ENCODE peak calls at places on chromosomes 1 and 21, in four cellular contexts. One of them, this sample, is unnamed.

GRCh38 chr21:18725653-18726052 is 322.1 kb upstream of the TMPRSS15 start:
- DNase-seq in HepG2: no peak
- DNase-seq in GM12878: no peak
- DNase-seq in K562: no peak
- DNase-seq in this sample: no peak

GRCh38 chr1:201693019-201693372 is 136.0 kb upstream of the IPO9 start:
- DNase-seq in GM12878: no peak
- DNase-seq in K562: no peak
- DNase-seq in HepG2: no peak
- DNase-seq in this sample: peak

GRCh38 chr1:202282596-202283283 is 59.0 kb downstream of the UBE2T start:
- DNase-seq in GM12878: no peak
- DNase-seq in HepG2: no peak
- DNase-seq in K562: no peak
- DNase-seq in this sample: no peak

GRCh38 chr21:43021756-43022600 is 47.6 kb downstream of the PKNOX1 start:
- DNase-seq in GM12878: no peak
- DNase-seq in K562: no peak
- DNase-seq in HepG2: no peak
- DNase-seq in this sample: no peak

GRCh38 chr1:78668427-78668826 is 18.8 kb downstream of the IFI44 start:
- DNase-seq in HepG2: no peak
- DNase-seq in K562: no peak
- DNase-seq in GM12878: no peak
- DNase-seq in this sample: peak

GRCh38 chr21:38811257-38811656 is 5.5 kb downstream of the ETS2 start:
- DNase-seq in HepG2: no peak
- DNase-seq in GM12878: no peak
- DNase-seq in K562: no peak
- DNase-seq in this sample: no peak

GRCh38 chr1:32045770-32046169 is 27.0 kb upstream of the TMEM39B start:
- DNase-seq in HepG2: no peak
- DNase-seq in GM12878: no peak
- DNase-seq in K562: no peak
- DNase-seq in this sample: no peak

GRCh38 chr1:236025836-236026235 is 39.1 kb downstream of the NID1 start:
- DNase-seq in HepG2: no peak
- DNase-seq in GM12878: no peak
- DNase-seq in K562: no peak
- DNase-seq in this sample: no peak

GRCh38 chr1:19081218-19081893 is 124.9 kb upstream of the IFFO2 start:
- DNase-seq in GM12878: no peak
- DNase-seq in HepG2: no peak
- DNase-seq in K562: peak
- DNase-seq in this sample: no peak

GRCh38 chr1:175015243-175015642 is 8.0 kb downstream of the MRPS14 start:
- DNase-seq in GM12878: no peak
- DNase-seq in K562: no peak
- DNase-seq in HepG2: no peak
- DNase-seq in this sample: no peak

GRCh38 chr1:35876988-35877387 is 6.0 kb upstream of the AGO1 start:
- DNase-seq in GM12878: no peak
- DNase-seq in K562: no peak
- DNase-seq in HepG2: no peak
- DNase-seq in this sample: no peak

GRCh38 chr1:84737572-84737971 is 47.3 kb upstream of the SSX2IP start:
- DNase-seq in K562: no peak
- DNase-seq in HepG2: no peak
- DNase-seq in GM12878: no peak
- DNase-seq in this sample: no peak

GRCh38 chr1:117675907-117676430 is 70.1 kb downstream of the TENT5C start:
- DNase-seq in K562: no peak
- DNase-seq in HepG2: no peak
- DNase-seq in GM12878: no peak
- DNase-seq in this sample: no peak

GRCh38 chr21:25461730-25462129 is 145.6 kb downstream of the MRPL39 start:
- DNase-seq in HepG2: no peak
- DNase-seq in GM12878: no peak
- DNase-seq in K562: no peak
- DNase-seq in this sample: no peak

GRCh38 chr1:174469687-174470086 is 21.9 kb downstream of the GPR52 start:
- DNase-seq in K562: no peak
- DNase-seq in HepG2: no peak
- DNase-seq in GM12878: no peak
- DNase-seq in this sample: no peak

GRCh38 chr1:224894915-224895314 is 34.6 kb upstream of the DNAH14 start:
- DNase-seq in GM12878: no peak
- DNase-seq in K562: peak
- DNase-seq in HepG2: peak
- DNase-seq in this sample: peak
- TF ChIP-seq MXI1 in GM12878: no peak
- TF ChIP-seq MXI1 in K562: no peak
- TF ChIP-seq MXI1 in HepG2: no peak
- TF ChIP-seq MXI1 in this sample: no peak

GRCh38 chr1:243482237-243483022 is 226.6 kb downstream of the SDCCAG8 start:
- DNase-seq in GM12878: no peak
- DNase-seq in HepG2: no peak
- DNase-seq in K562: no peak
- DNase-seq in this sample: peak
- TF ChIP-seq FOXM1 in GM12878: no peak
- TF ChIP-seq FOXM1 in HepG2: no peak
- TF ChIP-seq FOXM1 in K562: no peak
- TF ChIP-seq FOXM1 in this sample: no peak

DNA sequence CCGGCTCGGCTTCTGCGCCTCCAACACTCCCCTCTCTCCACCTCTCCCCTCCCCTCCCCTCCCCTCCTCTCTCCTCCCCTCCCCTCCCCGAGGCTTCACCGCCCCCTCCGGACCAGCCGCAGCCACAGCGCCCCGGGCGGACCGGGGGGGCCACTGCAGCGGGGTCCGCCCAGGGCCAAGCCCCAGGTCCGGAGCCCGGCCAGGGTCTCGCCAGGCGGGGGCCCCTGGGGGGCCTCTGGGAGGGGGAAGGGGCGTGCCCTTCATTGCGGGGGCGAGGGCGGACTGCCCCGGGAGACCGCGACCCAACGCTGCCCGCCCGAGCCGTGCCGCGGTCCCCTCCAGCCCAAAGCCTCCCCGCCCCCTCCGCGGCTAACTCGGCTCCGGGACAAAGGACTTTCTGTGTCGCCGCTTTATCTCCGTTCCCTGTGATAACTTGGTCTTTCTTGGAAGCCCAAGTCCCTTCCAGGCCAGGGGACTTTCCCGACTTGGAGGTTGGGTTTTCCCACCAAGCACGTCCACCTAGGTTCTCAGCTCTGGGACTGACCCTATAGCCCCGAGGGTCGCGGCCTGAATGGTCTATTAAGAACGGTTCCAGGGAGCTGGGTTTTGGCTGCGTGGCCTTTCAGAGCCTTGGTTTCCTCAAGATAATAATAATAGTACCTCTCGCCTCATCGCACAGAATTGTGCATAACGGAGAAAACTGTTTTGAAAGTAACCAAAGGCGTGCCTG is at the start of gene UBQLN4:
- DNase-seq in K562: peak
- DNase-seq in GM12878: no peak
- DNase-seq in HepG2: peak
- DNase-seq in this sample: peak
- TF ChIP-seq CTCF in K562: peak
- TF ChIP-seq CTCF in GM12878: peak
- TF ChIP-seq CTCF in HepG2: peak
- TF ChIP-seq CTCF in this sample: peak

GRCh38 chr1:229554886-229555621 is 3.5 kb downstream of the ABCB10 start:
- DNase-seq in K562: peak
- DNase-seq in HepG2: no peak
- DNase-seq in GM12878: no peak
- DNase-seq in this sample: no peak

GRCh38 chr1:229556551-229556950 is 2.0 kb downstream of the ABCB10 start:
- DNase-seq in K562: no peak
- DNase-seq in GM12878: no peak
- DNase-seq in HepG2: peak
- DNase-seq in this sample: no peak

GRCh38 chr1:229558460-229559335 is at the start of gene ABCB10:
- DNase-seq in HepG2: peak
- DNase-seq in K562: peak
- DNase-seq in GM12878: peak
- DNase-seq in this sample: peak

GRCh38 chr1:229557214-229557850 is 1.2 kb downstream of the ABCB10 start:
- DNase-seq in GM12878: no peak
- DNase-seq in K562: no peak
- DNase-seq in HepG2: peak
- DNase-seq in this sample: no peak

DNA sequence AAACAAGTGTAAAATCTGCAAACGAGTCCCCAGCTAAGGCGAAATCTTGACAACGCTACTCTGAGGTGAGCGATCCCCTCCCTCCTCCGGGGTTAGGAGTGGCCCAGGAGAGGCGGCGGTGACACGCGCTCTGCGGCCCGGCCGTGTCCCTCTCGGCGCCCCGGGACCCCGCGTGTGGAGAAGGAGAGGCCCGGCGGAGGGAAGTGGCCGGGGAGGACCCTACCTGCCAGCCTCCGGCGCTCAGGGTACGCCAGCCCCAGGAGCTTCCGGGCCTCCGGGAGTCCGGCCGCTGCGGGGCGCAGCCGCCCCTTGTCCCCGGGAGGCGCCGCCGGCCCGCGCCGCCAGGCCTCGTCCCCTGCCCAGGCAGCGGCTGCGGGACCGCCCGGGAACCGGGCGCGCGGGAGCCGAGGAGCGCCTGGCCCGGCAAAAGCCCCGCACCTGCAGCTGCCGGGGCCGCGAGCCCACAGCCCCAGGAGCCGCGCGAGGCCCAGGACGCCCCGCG is 543 bp downstream of the ABCB10 start:
- DNase-seq in HepG2: peak
- DNase-seq in GM12878: no peak
- DNase-seq in K562: peak
- DNase-seq in this sample: peak
- TF ChIP-seq MXI1 in HepG2: no peak
- TF ChIP-seq MXI1 in GM12878: no peak
- TF ChIP-seq MXI1 in K562: no peak
- TF ChIP-seq MXI1 in this sample: peak

GRCh38 chr1:230940848-230941247 is 37.8 kb downstream of the TTC13 start:
- DNase-seq in GM12878: no peak
- DNase-seq in K562: no peak
- DNase-seq in HepG2: no peak
- DNase-seq in this sample: no peak
- TF ChIP-seq FOXM1 in GM12878: no peak
- TF ChIP-seq FOXM1 in K562: no peak
- TF ChIP-seq FOXM1 in HepG2: no peak
- TF ChIP-seq FOXM1 in this sample: no peak

DNA sequence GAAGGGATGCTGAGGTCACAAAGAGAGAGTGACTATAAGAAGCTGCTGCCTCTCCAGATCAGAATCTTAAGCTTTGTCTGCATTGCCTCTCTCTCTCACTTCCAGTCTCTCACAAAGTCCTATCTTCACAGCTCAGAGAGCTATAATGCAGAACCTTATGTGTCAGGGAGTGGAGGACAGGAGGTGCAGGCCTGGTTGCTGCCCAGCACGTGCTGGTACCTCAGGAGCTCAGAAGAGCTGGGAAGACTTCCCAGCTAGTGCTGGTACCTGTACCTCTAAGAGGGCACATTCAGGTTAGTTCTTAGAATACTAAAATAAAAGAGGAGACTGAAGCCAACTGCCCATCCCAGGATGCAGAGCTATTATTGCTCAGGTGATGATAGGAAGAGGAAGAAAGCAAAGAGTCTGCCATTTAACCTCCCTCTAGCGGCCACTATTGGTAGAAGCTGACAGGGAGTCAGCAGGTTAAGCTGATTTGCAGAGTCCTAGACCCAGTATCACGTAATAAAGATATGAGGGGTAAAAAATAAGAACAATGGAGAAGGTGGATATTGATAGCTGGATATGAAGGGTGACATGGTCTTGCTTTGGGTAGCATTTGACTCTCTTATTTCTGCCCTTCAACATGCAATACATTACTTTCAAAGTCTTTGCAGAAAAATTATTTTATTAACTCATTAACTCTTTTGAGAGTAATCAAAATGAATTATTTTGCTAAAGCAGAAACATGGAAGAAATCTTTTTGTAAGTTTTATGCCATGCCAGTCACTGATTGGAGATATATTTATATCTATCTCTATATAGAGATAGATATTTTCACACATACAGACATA is 138.1 kb upstream of the HMCN1 start:
- DNase-seq in K562: peak
- DNase-seq in HepG2: peak
- DNase-seq in GM12878: peak
- DNase-seq in this sample: peak
- TF ChIP-seq CTCF in K562: peak
- TF ChIP-seq CTCF in HepG2: peak
- TF ChIP-seq CTCF in GM12878: peak
- TF ChIP-seq CTCF in this sample: peak

DNA sequence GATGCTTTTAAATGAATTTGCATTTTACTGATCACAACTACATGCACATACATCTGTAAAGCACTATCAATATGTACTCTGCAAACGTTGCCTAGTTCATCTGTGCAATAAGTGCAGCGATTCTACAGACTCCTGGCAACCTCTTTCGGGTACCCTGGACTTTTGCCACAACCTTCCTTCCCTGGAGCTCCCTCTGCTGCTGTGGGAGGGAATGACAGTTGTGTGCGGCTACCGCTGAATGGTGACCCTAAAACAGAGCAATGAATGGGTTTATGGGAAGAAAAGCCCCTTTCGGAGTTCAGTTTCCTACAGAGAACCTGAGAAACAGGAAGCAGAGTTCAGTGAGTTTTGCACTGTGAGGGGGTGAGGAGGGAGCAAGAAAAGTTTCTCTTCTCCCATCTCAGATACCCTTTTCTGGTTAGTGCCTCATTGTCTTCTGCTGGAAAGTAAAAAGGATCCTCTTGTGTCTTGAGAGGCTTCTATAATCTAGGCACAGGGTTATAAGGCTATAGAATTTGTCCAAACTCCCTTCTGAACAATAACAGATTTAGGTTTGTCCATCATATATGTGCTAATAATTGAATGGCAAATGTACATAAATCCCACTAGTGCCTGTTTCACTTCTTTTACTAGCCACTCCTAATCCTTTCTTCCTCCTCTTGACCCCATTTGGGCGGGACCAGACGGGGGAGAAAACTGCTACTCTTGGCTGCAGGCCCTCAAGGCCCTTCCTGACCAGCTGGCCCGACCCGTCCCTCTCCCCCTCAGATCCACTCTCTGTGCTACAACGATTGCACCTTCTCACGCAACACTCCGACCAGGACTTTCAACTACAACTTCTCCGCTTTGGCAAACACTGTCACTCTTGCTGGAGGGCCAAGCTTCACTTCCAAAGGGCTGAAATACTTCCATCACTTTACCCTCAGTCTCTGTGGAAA is 19.8 kb upstream of the SARS1 start:
- DNase-seq in GM12878: peak
- DNase-seq in HepG2: no peak
- DNase-seq in K562: peak
- DNase-seq in this sample: peak
- TF ChIP-seq MXI1 in GM12878: no peak
- TF ChIP-seq MXI1 in HepG2: no peak
- TF ChIP-seq MXI1 in K562: no peak
- TF ChIP-seq MXI1 in this sample: no peak